ENCODE peak calls at places on chromosomes 16 and 17, in nine cellular contexts. S is foreskin fibroblast, X is aorta, W is A549, F is cardiac fibroblast, Q is heart left ventricle, P is tibial artery, G is lower leg skin, V is endothelial cell of umbilical vein. J is an unnamed sample.

GRCh38 chr17:49454050-49454449 is 39.4 kb upstream of the PHB1 start:
- DNase-seq in S (peak), X (no peak), W (no peak), F (peak), Q (no peak), P (no peak), G (no peak), V (no peak), J (no peak)

GRCh38 chr16:79580465-79581200 is 19.9 kb downstream of the MAF start:
- DNase-seq in S (no peak), X (no peak), W (no peak), F (no peak), Q (no peak), P (no peak), G (no peak), V (no peak), J (no peak)

GRCh38 chr16:72172105-72173034 is at the start of gene PMFBP1:
- DNase-seq in S (peak), X (no peak), W (peak), F (peak), Q (no peak), P (peak), G (no peak), V (peak), J (no peak)

GRCh38 chr16:87853411-87854052 is 15.8 kb downstream of the SLC7A5 start:
- DNase-seq in S (peak), X (peak), W (peak), F (peak), Q (peak), P (peak), G (peak), V (peak), J (peak)

GRCh38 chr17:82281502-82282238 is 8.2 kb upstream of the CSNK1D start:
- DNase-seq in S (no peak), X (peak), W (no peak), F (peak), Q (no peak), P (no peak), G (no peak), V (peak), J (peak)

GRCh38 chr16:68792465-68793324 is 50.6 kb upstream of the TANGO6 start:
- DNase-seq in S (peak), X (no peak), W (peak), F (peak), Q (no peak), P (no peak), G (no peak), V (no peak), J (no peak)

GRCh38 chr17:59754547-59754946 is 47.1 kb downstream of the VMP1 start:
- DNase-seq in S (peak), X (no peak), W (peak), F (peak), Q (no peak), P (no peak), G (no peak), V (peak), J (no peak)

GRCh38 chr17:41049110-41049509 is 2.0 kb upstream of the KRTAP2-1 start:
- DNase-seq in S (peak), X (no peak), W (no peak), F (peak), Q (no peak), P (no peak), G (no peak), V (no peak), J (no peak)

GRCh38 chr17:1008008-1008761 is 11.3 kb downstream of the TIMM22 start:
- DNase-seq in S (no peak), X (peak), W (no peak), F (no peak), Q (peak), P (peak), G (no peak), V (no peak), J (no peak)

GRCh38 chr16:47732122-47732805 is 271.1 kb downstream of the PHKB start:
- DNase-seq in S (peak), X (no peak), W (peak), F (peak), Q (no peak), P (no peak), G (no peak), V (peak), J (no peak)

GRCh38 chr16:129075-129474 is 9.4 kb downstream of the NPRL3 start:
- DNase-seq in S (no peak), X (peak), W (no peak), F (no peak), Q (no peak), P (no peak), G (no peak), V (no peak), J (no peak)

GRCh38 chr17:39782481-39782880 is 44.7 kb downstream of the GRB7 start:
- DNase-seq in S (no peak), X (no peak), W (no peak), F (peak), Q (no peak), P (no peak), G (no peak), V (peak), J (no peak)

GRCh38 chr17:5793899-5794298 is 209.6 kb upstream of the NLRP1 start:
- DNase-seq in S (no peak), X (no peak), W (no peak), F (peak), Q (no peak), P (no peak), G (no peak), V (peak), J (no peak)

DNA sequence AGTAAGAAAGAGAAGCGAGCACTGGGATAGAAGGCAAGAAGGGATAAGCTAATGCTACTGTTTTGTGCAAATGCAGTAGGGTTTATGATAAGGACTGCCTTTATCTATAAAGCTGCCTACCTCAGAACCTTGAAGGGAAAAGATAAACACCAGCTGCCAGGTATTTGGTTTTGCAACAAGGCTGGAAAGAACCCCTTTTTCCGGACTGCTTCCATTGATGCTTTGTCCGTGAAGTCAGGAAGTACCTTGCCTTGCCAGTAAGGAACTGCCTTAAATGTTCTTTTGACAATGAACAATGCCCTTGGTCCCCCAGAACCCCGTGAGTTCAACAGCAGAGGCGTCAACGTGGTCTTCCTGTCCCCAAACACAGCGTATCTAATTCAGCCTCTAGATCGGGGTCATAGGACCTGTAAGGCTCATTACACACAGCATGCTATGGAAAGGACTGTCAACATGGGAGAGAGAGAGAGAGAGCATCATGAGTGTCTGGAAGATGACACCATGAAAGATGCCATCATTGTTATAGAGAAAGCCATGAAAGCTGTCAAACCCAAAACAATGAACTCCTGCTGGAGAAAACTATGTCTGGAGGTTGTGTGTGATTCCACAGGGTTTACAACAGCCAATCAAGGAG is 113.4 kb downstream of the ANKRD11 start:
- DNase-seq in S (no peak), X (no peak), W (no peak), F (no peak), Q (no peak), P (no peak), G (no peak), V (no peak), J (no peak)
- H3K4me3 ChIP-seq in S (no peak), X (no peak), W (no peak), F (no peak), Q (no peak), P (no peak), G (no peak), V (no peak), J (no peak)

GRCh38 chr16:88940196-88941050 is 36.6 kb downstream of the CBFA2T3 start:
- DNase-seq in S (no peak), X (no peak), W (no peak), F (no peak), Q (peak), P (no peak), G (no peak), V (no peak), J (no peak)

GRCh38 chr16:88936913-88937666 is 39.9 kb downstream of the CBFA2T3 start:
- DNase-seq in S (no peak), X (no peak), W (no peak), F (no peak), Q (peak), P (no peak), G (no peak), V (no peak), J (no peak)

GRCh38 chr16:88939814-88940195 is 37.2 kb downstream of the CBFA2T3 start:
- DNase-seq in S (no peak), X (no peak), W (no peak), F (no peak), Q (peak), P (no peak), G (no peak), V (no peak), J (no peak)

GRCh38 chr16:88938119-88938932 is 38.7 kb downstream of the CBFA2T3 start:
- DNase-seq in S (no peak), X (no peak), W (no peak), F (no peak), Q (peak), P (no peak), G (no peak), V (no peak), J (no peak)

GRCh38 chr16:88938933-88939813 is 37.8 kb downstream of the CBFA2T3 start:
- DNase-seq in S (no peak), X (no peak), W (no peak), F (no peak), Q (peak), P (peak), G (no peak), V (no peak), J (no peak)
- H3K4me3 ChIP-seq in S (no peak), X (no peak), W (no peak), F (no peak), Q (peak), P (peak), G (no peak), V (no peak), J (no peak)

GRCh38 chr16:19698480-19699465 is 19.3 kb downstream of the KNOP1 start:
- DNase-seq in S (peak), X (peak), W (no peak), F (peak), Q (no peak), P (no peak), G (no peak), V (no peak), J (no peak)
- H3K4me3 ChIP-seq in S (no peak), X (no peak), W (no peak), F (no peak), Q (no peak), P (no peak), G (no peak), V (no peak), J (no peak)

GRCh38 chr17:55258578-55259135 is 6.1 kb upstream of the HLF start:
- DNase-seq in S (no peak), X (no peak), W (no peak), F (no peak), Q (no peak), P (no peak), G (no peak), V (no peak), J (no peak)

GRCh38 chr17:55259684-55260111 is 5.1 kb upstream of the HLF start:
- DNase-seq in S (no peak), X (no peak), W (no peak), F (no peak), Q (no peak), P (no peak), G (no peak), V (no peak), J (no peak)

GRCh38 chr17:55249861-55250260 is 14.9 kb upstream of the HLF start:
- DNase-seq in S (no peak), X (no peak), W (no peak), F (no peak), Q (no peak), P (no peak), G (no peak), V (no peak), J (no peak)

GRCh38 chr17:55254375-55254774 is 10.4 kb upstream of the HLF start:
- DNase-seq in S (no peak), X (no peak), W (no peak), F (no peak), Q (no peak), P (no peak), G (no peak), V (no peak), J (no peak)
- H3K4me3 ChIP-seq in S (no peak), X (no peak), W (no peak), F (no peak), Q (no peak), P (no peak), G (no peak), V (no peak), J (no peak)

GRCh38 chr17:57286372-57287105 is 30.2 kb downstream of the MSI2 start:
- DNase-seq in S (no peak), X (no peak), W (no peak), F (no peak), Q (no peak), P (no peak), G (no peak), V (no peak), J (peak)

GRCh38 chr17:57288034-57288752 is 31.9 kb downstream of the MSI2 start:
- DNase-seq in S (peak), X (no peak), W (no peak), F (peak), Q (no peak), P (no peak), G (no peak), V (no peak), J (no peak)

GRCh38 chr17:57289130-57289529 is 32.8 kb downstream of the MSI2 start:
- DNase-seq in S (no peak), X (no peak), W (no peak), F (no peak), Q (no peak), P (no peak), G (no peak), V (no peak), J (no peak)

GRCh38 chr17:57289613-57290012 is 33.3 kb downstream of the MSI2 start:
- DNase-seq in S (no peak), X (no peak), W (no peak), F (no peak), Q (no peak), P (no peak), G (no peak), V (no peak), J (no peak)

DNA sequence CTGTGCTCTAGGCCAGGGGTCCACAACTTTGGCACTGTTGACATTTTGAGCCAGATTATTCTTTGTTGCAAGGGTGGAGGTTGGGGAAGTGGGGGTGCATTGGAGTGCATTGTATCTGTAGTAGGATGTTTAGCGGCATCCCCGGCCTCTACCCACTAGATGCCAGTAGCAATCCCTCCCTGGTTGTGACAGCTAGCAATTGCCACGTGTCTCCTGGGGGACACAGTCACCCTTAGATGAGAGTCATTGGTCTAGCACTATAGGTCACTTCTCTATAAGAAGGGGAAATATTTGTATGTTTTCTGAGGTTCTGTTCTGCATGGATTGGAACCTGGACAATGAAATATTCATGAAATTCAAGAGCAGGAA is 32.4 kb downstream of the MSI2 start:
- DNase-seq in S (no peak), X (no peak), W (no peak), F (no peak), Q (no peak), P (no peak), G (no peak), V (no peak), J (no peak)
- H3K4me3 ChIP-seq in S (no peak), X (no peak), W (no peak), F (no peak), Q (no peak), P (no peak), G (no peak), V (no peak), J (no peak)

DNA sequence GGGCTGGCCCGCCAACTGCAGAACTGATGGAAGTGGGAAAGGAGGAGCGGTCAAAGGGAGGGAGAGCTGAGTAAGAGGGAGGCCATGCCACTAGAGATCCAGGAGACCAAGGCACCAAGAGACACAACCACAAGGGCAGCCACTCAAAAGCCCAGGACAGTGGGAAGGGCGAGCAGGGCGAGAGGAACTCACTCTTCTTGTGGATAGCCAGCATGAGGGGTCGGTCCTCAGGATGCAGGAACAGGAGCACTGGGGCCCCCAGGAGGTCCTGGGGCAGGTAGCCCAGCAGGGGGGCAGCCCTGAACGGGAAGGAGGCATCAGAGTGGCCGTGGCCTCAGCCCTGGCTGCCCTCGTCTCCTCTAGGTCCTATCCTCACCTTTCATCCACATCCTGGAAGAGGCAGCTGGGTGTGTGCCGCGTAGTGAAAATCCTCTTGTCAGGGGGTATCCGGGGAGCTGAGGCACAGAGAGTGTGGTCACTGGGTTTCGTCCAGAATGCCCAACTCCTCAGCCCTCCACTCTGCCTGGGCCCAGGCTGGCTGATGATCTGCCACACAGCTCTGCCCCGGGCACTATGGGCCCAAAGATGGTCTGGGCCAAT is 4.3 kb downstream of the PER1 start:
- DNase-seq in S (no peak), X (no peak), W (no peak), F (no peak), Q (peak), P (peak), G (no peak), V (no peak), J (no peak)
- H3K4me3 ChIP-seq in S (no peak), X (no peak), W (no peak), F (no peak), Q (no peak), P (no peak), G (no peak), V (no peak), J (no peak)